ENCODE peak calls at places on chromosomes 5 and 9, in five cellular contexts. Q, W, D, K and U are unnamed samples.

GRCh38 chr9:79575560-79575959 is 3.8 kb downstream of the TLE4 start:
- DNase-seq in Q (no peak), W (no peak), D (no peak), K (no peak), U (no peak)

GRCh38 chr9:105065119-105066088 is 137.4 kb upstream of the ABCA1 start:
- DNase-seq in Q (no peak), W (no peak), D (no peak), K (no peak), U (no peak)

GRCh38 chr5:120096413-120096812 is 367.7 kb upstream of the PRR16 start:
- DNase-seq in Q (no peak), W (peak), D (peak), K (peak), U (peak)

GRCh38 chr5:77133061-77133758 is 46.1 kb upstream of the ZBED3 start:
- DNase-seq in Q (no peak), W (no peak), D (peak), K (peak), U (peak)

GRCh38 chr5:171630047-171630669 is 155.5 kb upstream of the SMIM23 start:
- DNase-seq in Q (peak), W (peak), D (peak), K (peak), U (peak)

GRCh38 chr5:142840591-142840990 is 70.4 kb downstream of the ARHGAP26 start:
- DNase-seq in Q (no peak), W (no peak), D (no peak), K (no peak), U (no peak)

GRCh38 chr9:133147412-133148271 is 16.1 kb downstream of the GBGT1 start:
- DNase-seq in Q (peak), W (peak), D (no peak), K (peak), U (peak)

GRCh38 chr5:72417333-72418062 is 89.7 kb downstream of the ZNF366 start:
- DNase-seq in Q (peak), W (no peak), D (no peak), K (no peak), U (no peak)

GRCh38 chr5:155926011-155926410 is 401.0 kb upstream of the SGCD start:
- DNase-seq in Q (no peak), W (no peak), D (peak), K (no peak), U (no peak)

GRCh38 chr5:128493657-128494329 is 44.3 kb downstream of the FBN2 start:
- DNase-seq in Q (no peak), W (no peak), D (no peak), K (no peak), U (no peak)

GRCh38 chr5:128498844-128499455 is 39.1 kb downstream of the FBN2 start:
- DNase-seq in Q (no peak), W (peak), D (peak), K (peak), U (peak)

GRCh38 chr5:128491291-128491690 is 46.8 kb downstream of the FBN2 start:
- DNase-seq in Q (no peak), W (no peak), D (no peak), K (peak), U (no peak)

DNA sequence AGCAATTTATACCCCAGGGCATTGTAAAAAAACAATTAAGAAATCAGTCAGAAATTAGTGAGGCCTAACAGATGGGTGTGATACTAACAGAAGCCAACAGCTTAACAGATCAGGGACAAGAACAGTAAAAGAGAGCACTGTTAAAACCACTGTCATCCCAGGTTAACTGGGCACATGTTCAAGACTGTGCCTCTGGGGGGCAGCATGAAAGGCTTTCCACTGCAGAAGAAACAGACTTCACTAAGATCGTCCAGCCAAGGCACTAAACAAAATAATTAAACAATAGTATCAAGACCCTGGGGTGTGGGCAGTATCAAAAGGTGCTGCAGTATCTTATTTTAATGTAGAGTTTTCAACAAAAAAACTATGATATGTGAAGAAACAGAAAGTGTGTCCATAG is 43.5 kb downstream of the FBN2 start:
- DNase-seq in Q (peak), W (no peak), D (no peak), K (no peak), U (no peak)
- TF ChIP-seq CTCF in Q (peak), W (peak), D (peak), K (peak), U (no peak)

GRCh38 chr5:122498163-122498562 is 186.1 kb downstream of the SNCAIP start:
- DNase-seq in Q (peak), W (no peak), D (no peak), K (peak), U (no peak)
- TF ChIP-seq CTCF in Q (peak), W (no peak), D (peak), K (peak), U (no peak)

DNA sequence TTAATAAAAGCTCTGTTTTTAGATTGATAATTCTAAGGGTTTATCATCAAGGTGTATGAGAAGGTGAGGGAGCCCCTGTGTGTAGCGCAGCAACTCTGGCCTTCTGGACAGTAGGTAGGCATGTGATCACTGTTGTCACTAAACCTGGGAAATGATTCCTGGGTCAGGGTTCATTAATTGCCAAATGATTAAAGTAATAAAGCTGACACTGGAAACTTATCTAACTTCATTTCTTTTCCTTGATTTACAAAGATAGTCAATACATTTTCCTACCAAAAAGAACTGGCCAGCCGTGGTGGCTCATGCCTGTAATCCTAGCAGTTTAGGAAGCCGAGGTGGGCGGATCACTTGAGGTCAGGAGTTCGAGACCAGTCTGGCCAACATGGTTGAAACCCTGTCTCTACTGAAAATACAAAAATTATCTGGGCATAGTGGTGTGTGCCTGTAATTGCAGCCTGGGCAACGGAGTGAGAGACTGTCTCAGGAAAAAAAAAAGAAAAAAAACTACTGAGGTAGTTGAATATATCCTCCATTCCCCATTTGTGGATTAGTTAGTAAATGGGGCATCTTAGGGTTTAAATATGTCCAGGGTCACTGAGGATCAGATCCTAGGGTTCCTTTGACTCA is 2.4 kb downstream of the EHMT1 start:
- DNase-seq in Q (no peak), W (peak), D (no peak), K (peak), U (no peak)
- TF ChIP-seq CTCF in Q (peak), W (peak), D (peak), K (peak), U (no peak)

DNA sequence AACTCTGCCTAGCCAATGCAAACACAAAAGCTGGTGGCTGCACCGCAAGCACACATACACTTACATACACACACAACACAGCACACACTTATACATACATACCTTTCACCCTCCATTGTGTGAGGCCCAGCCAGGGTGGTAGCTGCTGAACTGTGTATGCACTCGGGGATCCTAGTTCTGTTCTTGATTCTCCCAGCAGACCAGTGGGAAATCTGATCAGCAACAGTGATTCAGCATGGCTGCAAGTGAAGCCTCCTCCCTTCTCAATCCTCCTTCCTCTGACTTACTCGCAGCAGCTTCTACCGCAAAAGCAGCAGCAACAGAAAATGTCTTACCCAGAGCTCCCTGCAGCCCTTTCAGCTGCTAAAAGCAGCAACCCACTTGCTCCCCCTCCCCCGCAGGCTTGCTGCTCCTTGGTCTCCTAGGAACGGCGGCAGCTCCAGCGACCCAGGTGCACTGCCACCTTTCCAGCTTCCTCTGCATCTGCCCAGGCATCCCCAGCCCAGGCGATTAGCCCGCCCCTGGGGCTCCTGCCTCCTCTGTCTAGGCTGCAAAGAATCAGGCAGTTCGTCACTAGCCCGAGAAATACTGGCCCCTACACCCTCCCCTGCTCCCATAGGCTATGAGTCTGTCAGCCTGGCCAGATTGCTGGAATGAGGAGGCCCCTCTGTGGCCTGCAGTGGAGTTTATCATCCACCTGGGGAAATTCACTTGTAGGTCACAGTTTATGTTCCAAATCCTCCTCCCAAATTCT is at the start of gene KLHL3:
- DNase-seq in Q (peak), W (peak), D (peak), K (peak), U (no peak)
- TF ChIP-seq CTCF in Q (peak), W (peak), D (no peak), K (peak), U (no peak)

DNA sequence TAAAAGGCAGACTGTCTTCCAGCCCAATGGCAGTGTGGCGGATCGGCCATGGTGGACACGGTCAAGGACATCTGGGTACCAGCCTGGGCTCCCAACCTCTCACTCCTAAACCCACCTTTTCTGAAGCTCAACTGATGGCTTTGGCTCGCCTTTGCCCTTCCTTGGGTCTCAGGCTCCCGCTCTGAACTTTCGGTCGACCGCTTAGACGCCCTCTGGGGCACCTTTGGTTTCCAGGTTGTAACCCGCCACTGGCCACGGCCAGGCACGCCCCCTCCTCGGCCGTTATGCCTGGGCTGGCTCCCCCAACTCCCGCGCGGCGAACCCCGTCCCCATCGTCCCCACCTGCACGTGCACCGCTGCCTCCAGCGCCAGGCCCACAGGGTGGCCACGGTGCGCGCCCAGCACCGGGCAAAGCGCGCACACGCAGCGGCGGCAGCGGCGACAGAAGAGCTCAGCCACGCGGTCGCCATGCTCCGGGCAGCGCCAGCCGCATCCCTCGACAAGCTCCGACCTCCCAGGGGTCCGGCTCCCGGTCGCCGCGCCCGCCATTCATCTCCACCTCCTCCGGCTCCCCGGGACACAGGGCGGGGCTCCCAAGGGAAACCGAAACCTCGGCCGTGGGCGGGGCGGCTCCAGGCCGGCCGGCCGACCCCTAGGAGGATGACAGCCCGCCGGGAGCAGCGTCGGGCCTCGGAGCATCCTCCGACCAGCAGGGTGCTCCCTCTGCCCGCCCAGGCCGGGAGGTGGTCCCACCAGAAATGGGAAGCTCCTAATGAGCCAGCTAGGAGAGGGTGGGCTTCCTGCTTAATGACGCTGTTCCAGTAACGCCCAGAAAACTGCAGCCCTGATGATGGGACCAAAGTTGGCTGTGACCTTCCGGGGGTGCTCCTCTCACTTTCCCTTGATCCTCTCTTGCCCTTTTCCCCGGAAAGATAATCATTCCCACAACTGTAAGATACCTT is at the start of gene TRIM14:
- DNase-seq in Q (peak), W (peak), D (peak), K (peak), U (peak)
- TF ChIP-seq CTCF in Q (peak), W (no peak), D (no peak), K (peak), U (peak)